ENCODE peak calls at places on chromosomes 16 and 17, in ten cellular contexts. Z is uterus; B is lung; A is gastrocnemius medialis; R is PC-9; G is CD8-positive, alpha-beta T cell; N is naive thymus-derived CD4-positive, alpha-beta T cell; J is heart right ventricle; K is tibial nerve; Q is right cardiac atrium. T is an unnamed sample.

GRCh38 chr17:31695456-31696090 is 163.5 kb downstream of the COPRS start:
- DNase-seq in A (no peak), Z (no peak), N (no peak), G (no peak), Q (peak; percentile 46), J (no peak), R (no peak), B (no peak), K (no peak), T (no peak)

GRCh38 chr17:45220079-45220478 is 1.6 kb upstream of the FMNL1 start:
- DNase-seq in Q (no peak), N (no peak), J (no peak), R (no peak), K (no peak), G (no peak), Z (no peak), B (no peak), A (no peak), T (no peak)

GRCh38 chr16:88461291-88462269 is 8.5 kb downstream of the ZFPM1 start:
- DNase-seq in Z (no peak), Q (peak; percentile 84), G (no peak), B (no peak), J (no peak), N (no peak), K (no peak), A (no peak), R (no peak), T (peak; percentile 68)

GRCh38 chr16:49918257-49918656 is 62.3 kb upstream of the ZNF423 start:
- DNase-seq in R (no peak), Z (no peak), Q (no peak), G (no peak), N (no peak), A (no peak), J (no peak), B (no peak), K (no peak), T (peak; percentile 62)

GRCh38 chr16:9297437-9298113 is 206.1 kb downstream of the HAPSTR1 start:
- DNase-seq in A (no peak), Z (peak; percentile 18), G (no peak), Q (peak; percentile 48), K (no peak), J (peak; percentile 9), N (no peak), R (no peak), B (no peak), T (peak; percentile 54)

GRCh38 chr16:89076159-89076558 is 17.5 kb upstream of the ACSF3 start:
- DNase-seq in K (no peak), J (no peak), N (no peak), R (no peak), B (no peak), Q (no peak), Z (no peak), A (no peak), G (no peak), T (no peak)

GRCh38 chr16:53872248-53873221 is 168.6 kb downstream of the FTO start:
- DNase-seq in B (no peak), J (no peak), Q (no peak), A (no peak), R (no peak), G (no peak), K (no peak), N (no peak), Z (no peak), T (no peak)

GRCh38 chr17:66348605-66349165 is 46.3 kb downstream of the PRKCA start:
- DNase-seq in B (peak; percentile 62), J (peak; percentile 35), A (peak; percentile 18), G (no peak), N (no peak), R (peak; percentile 76), Z (peak; percentile 68), Q (no peak), K (no peak), T (no peak)

GRCh38 chr17:79946352-79947231 is 89.1 kb downstream of the TBC1D16 start:
- DNase-seq in B (no peak), J (no peak), Z (no peak), R (no peak), N (no peak), K (no peak), Q (no peak), G (no peak), A (no peak), T (no peak)

GRCh38 chr16:87570938-87571867 is 31.1 kb upstream of the JPH3 start:
- DNase-seq in Q (peak; percentile 91), N (no peak), Z (no peak), R (peak; percentile 36), B (peak; percentile 60), K (no peak), J (peak; percentile 40), A (peak; percentile 19), G (no peak), T (peak; percentile 76)

GRCh38 chr16:2482181-2483107 is 7.5 kb downstream of the TBC1D24 start:
- DNase-seq in K (peak; percentile 59), Q (peak; percentile 84), N (no peak), J (no peak), Z (peak; percentile 44), R (no peak), G (no peak), A (peak; percentile 53), B (no peak), T (peak; percentile 71)

GRCh38 chr16:17448640-17449638 is 21.8 kb downstream of the XYLT1 start:
- DNase-seq in G (no peak), R (no peak), B (peak; percentile 36), Q (peak; percentile 70), A (no peak), J (peak; percentile 38), K (no peak), Z (no peak), N (peak; percentile 33), T (no peak)

GRCh38 chr17:68908045-68908444 is 47.1 kb downstream of the ABCA8 start:
- DNase-seq in N (no peak), A (no peak), G (no peak), R (no peak), K (no peak), B (no peak), Z (no peak), J (no peak), Q (no peak), T (no peak)

DNA sequence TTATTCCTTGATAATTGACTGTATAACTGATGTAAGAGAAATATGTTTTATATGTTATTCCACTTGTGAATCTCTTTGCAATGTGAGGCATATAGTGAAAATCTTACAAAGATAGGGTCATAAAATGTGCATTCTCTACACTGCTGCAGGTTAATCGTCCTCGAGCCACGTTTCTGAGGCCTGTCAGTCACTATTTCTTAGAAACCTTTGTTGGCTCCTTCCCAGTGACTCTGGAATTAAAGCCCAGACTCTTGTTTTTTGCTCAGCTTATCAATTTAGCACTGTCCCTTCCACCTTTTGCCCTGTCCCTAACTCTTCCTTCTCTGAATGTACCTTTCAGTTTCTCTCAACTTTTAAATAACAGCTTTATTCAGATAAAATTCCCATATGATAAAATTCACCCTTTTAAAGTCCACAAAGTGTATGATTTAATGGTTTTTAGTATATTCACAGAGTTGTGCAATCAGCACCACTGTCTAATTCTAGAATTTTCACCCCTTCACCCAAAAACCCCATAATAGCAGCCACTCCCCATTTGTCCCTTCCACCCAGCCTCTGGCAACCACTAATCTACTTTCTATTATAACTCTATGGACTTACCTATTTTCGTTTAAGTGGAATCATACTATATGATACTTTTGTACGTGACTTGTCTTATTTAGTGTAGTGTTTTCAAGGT is 8.6 kb downstream of the TNRC6A start:
- DNase-seq in Q (no peak), A (no peak), K (no peak), J (no peak), R (no peak), N (no peak), G (no peak), Z (no peak), B (no peak), T (no peak)
- H3K4me1 ChIP-seq in Q (peaks cover 12% of the 10 kb centered on the region), A (peaks cover 98% of the 10 kb centered on the region), K (peaks cover 30% of the 10 kb centered on the region), J (peaks cover 98% of the 10 kb centered on the region), R (peaks cover 48% of the 10 kb centered on the region), N (peaks cover 48% of the 10 kb centered on the region), G (peaks cover 42% of the 10 kb centered on the region), Z (peaks cover 9% of the 10 kb centered on the region), B (peaks cover 3% of the 10 kb centered on the region), T (peaks cover 69% of the 10 kb centered on the region)

GRCh38 chr16:73052441-73053030 is 4.6 kb upstream of the ZFHX3 start:
- DNase-seq in N (no peak), Z (no peak), Q (no peak), B (no peak), J (no peak), K (no peak), A (no peak), G (no peak), R (no peak), T (no peak)

GRCh38 chr16:73053038-73053378 is 5.1 kb upstream of the ZFHX3 start:
- DNase-seq in Z (no peak), R (no peak), B (no peak), N (no peak), Q (no peak), A (no peak), G (no peak), J (no peak), K (no peak), T (no peak)

GRCh38 chr16:73054732-73055481 is 7.0 kb upstream of the ZFHX3 start:
- DNase-seq in G (no peak), N (peak; percentile 7), K (no peak), R (peak; percentile 94), Q (no peak), A (no peak), B (no peak), Z (no peak), J (no peak), T (no peak)

GRCh38 chr16:73054131-73054496 is 6.2 kb upstream of the ZFHX3 start:
- DNase-seq in R (no peak), B (no peak), K (no peak), Z (no peak), N (no peak), Q (peak; percentile 76), G (no peak), A (no peak), J (no peak), T (no peak)

GRCh38 chr16:73053379-73054130 is 5.6 kb upstream of the ZFHX3 start:
- DNase-seq in G (no peak), Z (no peak), R (peak; percentile 72), A (no peak), N (no peak), K (no peak), J (no peak), B (no peak), Q (peak; percentile 55), T (no peak)
- H3K4me1 ChIP-seq in G (no peaks in the 10 kb centered on the region), Z (peaks cover 14% of the 10 kb centered on the region), R (peaks cover 71% of the 10 kb centered on the region), A (peaks cover 69% of the 10 kb centered on the region), N (peaks cover 3% of the 10 kb centered on the region), K (peaks cover 30% of the 10 kb centered on the region), J (peaks cover 39% of the 10 kb centered on the region), B (peaks cover 6% of the 10 kb centered on the region), Q (peaks cover 9% of the 10 kb centered on the region), T (peaks cover 11% of the 10 kb centered on the region)

DNA sequence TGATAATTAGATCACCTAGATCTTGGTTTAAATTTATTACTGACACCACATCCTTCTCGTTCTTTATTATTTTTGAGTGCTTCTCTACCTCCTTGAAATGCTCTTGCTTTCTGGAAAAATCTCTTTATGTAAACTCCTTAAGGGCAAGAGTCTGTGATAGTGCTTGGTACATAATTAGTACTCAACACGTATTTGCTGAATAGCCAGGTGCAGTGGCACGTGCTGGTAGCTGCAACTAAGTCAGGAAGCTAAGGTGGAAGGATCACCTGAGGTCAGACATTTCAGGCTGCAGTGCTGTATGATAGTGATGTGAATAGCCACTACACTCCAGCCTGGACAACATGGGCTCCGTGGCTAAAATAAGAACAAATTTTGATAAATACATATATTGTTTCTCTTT is 63.0 kb downstream of the PPM1E start:
- DNase-seq in B (no peak), Q (no peak), K (no peak), Z (no peak), N (no peak), J (no peak), R (no peak), G (no peak), A (no peak), T (no peak)
- H3K4me1 ChIP-seq in B (no peaks in the 10 kb centered on the region), Q (no peaks in the 10 kb centered on the region), K (no peaks in the 10 kb centered on the region), Z (no peaks in the 10 kb centered on the region), N (no peaks in the 10 kb centered on the region), J (no peaks in the 10 kb centered on the region), R (no peaks in the 10 kb centered on the region), G (no peaks in the 10 kb centered on the region), A (no peaks in the 10 kb centered on the region), T (no peaks in the 10 kb centered on the region)

GRCh38 chr17:76440722-76441362 is 12.1 kb downstream of the UBE2O start:
- DNase-seq in K (no peak), G (no peak), N (no peak), Q (no peak), B (no peak), R (no peak), Z (no peak), J (no peak), A (no peak), T (no peak)
- H3K4me1 ChIP-seq in K (no peaks in the 10 kb centered on the region), G (peaks cover 11% of the 10 kb centered on the region), N (peaks cover 2% of the 10 kb centered on the region), Q (peaks cover 6% of the 10 kb centered on the region), B (peaks cover 10% of the 10 kb centered on the region), R (peaks cover 18% of the 10 kb centered on the region), Z (no peaks in the 10 kb centered on the region), J (peaks cover 68% of the 10 kb centered on the region), A (peaks cover 24% of the 10 kb centered on the region), T (no peaks in the 10 kb centered on the region)